ENCODE peak calls at places on chromosomes 4 and X, in four cellular contexts. R is left ventricle myocardium inferior, F is lung, X is cardiac muscle cell. J is an unnamed sample. For H3K36me3, the result is how much of the 10 kb centered on the place peaks cover.

GRCh38 chr4:102447413-102447812 is 53.7 kb upstream of the NFKB1 start:
- DNase-seq in R (no peak), F (no peak), X (no peak), J (no peak)

GRCh38 chrX:94830717-94831116 is 1156.7 kb downstream of the FAM133A start:
- DNase-seq in R (no peak), F (no peak), X (no peak), J (no peak)

GRCh38 chr4:48360966-48361470 is 19.7 kb downstream of the SLAIN2 start:
- DNase-seq in R (no peak), F (no peak), X (no peak), J (no peak)

GRCh38 chrX:51893931-51894696 is 691 bp downstream of the MAGED1 start:
- DNase-seq in R (no peak), F (no peak), X (peak), J (peak)

GRCh38 chr4:101222156-101222845 is 125.0 kb downstream of the PPP3CA start:
- DNase-seq in R (no peak), F (no peak), X (no peak), J (no peak)

GRCh38 chr4:26609868-26610267 is 26.0 kb downstream of the TBC1D19 start:
- DNase-seq in R (no peak), F (no peak), X (no peak), J (no peak)

GRCh38 chr4:29309050-29309449 is 1411.1 kb upstream of the PCDH7 start:
- DNase-seq in R (no peak), F (no peak), X (peak), J (no peak)

GRCh38 chr4:82988323-82988832 is 22.2 kb downstream of the LIN54 start:
- DNase-seq in R (no peak), F (no peak), X (no peak), J (no peak)

GRCh38 chr4:86895692-86896488 is 3.7 kb upstream of the C4orf36 start:
- DNase-seq in R (no peak), F (no peak), X (peak), J (no peak)

GRCh38 chr4:124907881-124908280 is 195.3 kb upstream of the ANKRD50 start:
- DNase-seq in R (no peak), F (no peak), X (peak), J (no peak)

GRCh38 chrX:84729809-84730208 is 227.6 kb upstream of the HDX start:
- DNase-seq in R (no peak), F (no peak), X (peak), J (no peak)

GRCh38 chr4:163273203-163273602 is 59.2 kb downstream of the NPY1R start:
- DNase-seq in R (no peak), F (no peak), X (no peak), J (no peak)

GRCh38 chr4:163264934-163265333 is 67.5 kb downstream of the NPY1R start:
- DNase-seq in R (no peak), F (no peak), X (no peak), J (no peak)

GRCh38 chr4:163271555-163272127 is 60.8 kb downstream of the NPY1R start:
- DNase-seq in R (no peak), F (peak), X (no peak), J (no peak)

GRCh38 chr4:163269874-163270273 is 62.5 kb downstream of the NPY1R start:
- DNase-seq in R (no peak), F (no peak), X (no peak), J (no peak)

DNA sequence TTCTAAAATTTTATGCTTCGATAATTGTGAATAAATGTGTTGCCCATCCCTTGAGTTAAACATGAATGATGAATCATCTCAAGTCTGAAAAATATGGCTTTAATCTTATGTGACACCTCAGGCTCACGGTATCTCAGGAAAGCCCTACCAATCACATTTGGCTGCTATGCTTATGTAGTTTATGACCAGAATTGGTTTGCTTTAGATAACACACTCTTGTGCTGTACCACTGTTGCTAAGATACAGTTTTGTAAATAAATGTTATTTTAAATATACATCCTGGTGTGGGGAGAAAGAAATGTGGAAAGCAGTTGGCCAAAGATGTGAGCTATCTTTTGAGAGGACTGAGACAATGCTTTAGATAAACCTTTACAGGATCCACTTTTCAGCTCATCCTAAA is 63.2 kb downstream of the NPY1R start:
- DNase-seq in R (no peak), F (no peak), X (no peak), J (no peak)
- H3K36me3 ChIP-seq in R (under half), F (under half), X (under half), J (under half)

GRCh38 chrX:102767287-102767686 is 46.7 kb downstream of the GPRASP3 start:
- DNase-seq in R (no peak), F (no peak), X (no peak), J (no peak)

GRCh38 chrX:102768984-102769761 is 48.6 kb downstream of the GPRASP3 start:
- DNase-seq in R (peak), F (peak), X (peak), J (peak)

GRCh38 chrX:102765794-102766193 is 45.3 kb downstream of the GPRASP3 start:
- DNase-seq in R (no peak), F (no peak), X (peak), J (no peak)

GRCh38 chrX:102765217-102765616 is 44.7 kb downstream of the GPRASP3 start:
- DNase-seq in R (no peak), F (no peak), X (peak), J (no peak)
- H3K27ac ChIP-seq in R (peak), F (no peak), X (no peak), J (no peak)

DNA sequence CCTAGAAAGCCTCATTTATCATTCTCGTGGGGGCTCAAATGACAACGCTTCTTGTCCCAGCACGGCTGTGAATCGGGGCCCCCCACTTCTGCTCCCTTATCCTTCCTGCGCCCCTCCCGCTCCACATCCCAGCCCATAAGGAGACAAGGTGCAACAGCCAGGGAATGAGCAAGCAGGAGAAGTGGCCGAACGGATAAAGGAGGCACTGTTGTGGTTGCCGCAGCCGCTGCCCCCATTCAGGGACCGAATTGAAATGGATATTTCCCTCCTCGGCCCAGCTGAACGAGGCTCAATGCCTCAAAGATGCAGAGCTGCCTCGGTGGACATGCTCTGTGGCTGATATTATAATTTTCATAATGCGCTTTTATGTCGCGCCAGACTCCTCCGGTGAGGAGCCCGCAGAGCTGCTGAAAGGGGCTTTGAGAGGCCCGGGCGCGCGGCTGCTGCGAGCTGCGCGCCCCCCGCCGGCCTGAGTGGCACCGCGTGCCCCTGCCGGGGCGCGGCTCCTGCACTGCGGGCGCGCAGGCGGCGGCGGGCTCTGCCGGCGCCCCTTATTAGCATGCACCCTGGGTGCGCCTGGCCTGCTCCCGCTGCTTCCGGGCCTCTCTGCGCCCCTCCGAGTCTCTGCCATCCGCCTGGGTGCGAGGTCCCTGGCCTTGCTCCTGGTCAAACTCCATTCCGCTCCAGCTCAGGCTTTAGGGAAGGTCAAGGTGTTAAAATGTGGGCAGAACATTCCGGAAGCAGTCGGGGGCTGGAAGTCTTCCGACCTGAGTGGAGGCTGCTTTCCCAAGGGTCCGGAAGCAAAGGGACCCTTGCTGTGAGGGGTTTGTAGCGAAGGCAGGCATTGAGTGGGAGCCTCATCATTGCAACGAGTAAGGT is 68.2 kb upstream of the TMEM33 start:
- DNase-seq in R (no peak), F (no peak), X (no peak), J (no peak)
- H3K36me3 ChIP-seq in R (under half), F (under half), X (under half), J (under half)

GRCh38 chrX:40224658-40225057 is 126.9 kb upstream of the BCOR start:
- DNase-seq in R (no peak), F (no peak), X (no peak), J (no peak)
- H3K27ac ChIP-seq in R (no peak), F (no peak), X (no peak), J (no peak)

GRCh38 chr4:1948892-1949436 is 59.8 kb downstream of the NELFA start:
- DNase-seq in R (no peak), F (no peak), X (no peak), J (no peak)

GRCh38 chr4:1952719-1953118 is 56.1 kb downstream of the NELFA start:
- DNase-seq in R (no peak), F (no peak), X (no peak), J (no peak)

GRCh38 chr4:1952046-1952700 is 56.6 kb downstream of the NELFA start:
- DNase-seq in R (no peak), F (no peak), X (no peak), J (no peak)

GRCh38 chr4:1948232-1948631 is 60.5 kb downstream of the NELFA start:
- DNase-seq in R (no peak), F (no peak), X (no peak), J (no peak)

DNA sequence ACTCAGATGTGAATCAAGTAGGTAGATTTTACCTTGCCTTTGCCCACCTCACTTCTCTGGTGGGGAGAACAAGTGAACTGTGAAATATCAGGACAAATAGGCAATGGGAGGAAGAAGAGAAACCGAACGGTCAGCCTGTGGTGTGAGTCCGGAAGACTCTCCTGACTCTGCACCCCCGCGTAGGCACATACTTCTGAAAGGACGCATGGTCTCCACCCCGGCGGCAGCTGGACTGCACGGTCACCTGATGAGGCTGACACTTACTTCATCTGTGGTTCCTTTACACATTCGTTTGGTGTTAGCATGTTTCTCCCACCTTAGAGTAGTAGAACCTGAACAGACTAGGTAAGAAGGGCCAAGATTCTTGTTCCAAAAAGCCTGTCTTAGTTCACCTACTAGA is 58.4 kb downstream of the NELFA start:
- DNase-seq in R (no peak), F (no peak), X (no peak), J (no peak)
- H3K36me3 ChIP-seq in R (under half), F (under half), X (under half), J (under half)

DNA sequence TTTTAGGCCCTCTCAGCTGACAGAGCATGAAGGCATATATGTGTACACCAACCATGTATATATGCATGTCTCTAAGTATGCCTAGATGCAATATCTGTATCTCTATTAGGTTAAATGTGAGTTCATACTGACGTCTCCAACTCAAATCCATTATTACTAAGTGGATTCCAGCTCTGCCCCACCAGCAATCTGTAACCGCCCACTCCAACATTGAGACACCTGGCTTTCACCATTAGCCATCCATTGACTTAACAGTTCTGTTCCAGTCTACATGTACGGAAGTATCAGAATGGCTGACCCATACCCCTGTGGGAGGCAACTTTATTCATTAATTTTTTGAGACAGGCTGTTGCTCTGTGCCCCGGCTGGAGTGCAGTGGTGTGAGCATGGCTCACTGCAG is 15.0 kb upstream of the SH3TC1 start:
- DNase-seq in R (no peak), F (no peak), X (no peak), J (no peak)
- H3K27ac ChIP-seq in R (peak), F (no peak), X (no peak), J (no peak)

GRCh38 chr4:185712350-185713024 is 99.5 kb downstream of the SORBS2 start:
- DNase-seq in R (no peak), F (no peak), X (no peak), J (no peak)

GRCh38 chr4:185711764-185712163 is 100.2 kb downstream of the SORBS2 start:
- DNase-seq in R (no peak), F (no peak), X (peak), J (no peak)

GRCh38 chr4:185710487-185710995 is 101.5 kb downstream of the SORBS2 start:
- DNase-seq in R (no peak), F (no peak), X (no peak), J (no peak)

GRCh38 chr4:185708348-185708747 is 103.6 kb downstream of the SORBS2 start:
- DNase-seq in R (no peak), F (no peak), X (peak), J (no peak)

GRCh38 chr4:185709802-185710486 is 102.0 kb downstream of the SORBS2 start:
- DNase-seq in R (no peak), F (no peak), X (peak), J (no peak)
- H3K36me3 ChIP-seq in R (under half), F (under half), X (under half), J (under half)

DNA sequence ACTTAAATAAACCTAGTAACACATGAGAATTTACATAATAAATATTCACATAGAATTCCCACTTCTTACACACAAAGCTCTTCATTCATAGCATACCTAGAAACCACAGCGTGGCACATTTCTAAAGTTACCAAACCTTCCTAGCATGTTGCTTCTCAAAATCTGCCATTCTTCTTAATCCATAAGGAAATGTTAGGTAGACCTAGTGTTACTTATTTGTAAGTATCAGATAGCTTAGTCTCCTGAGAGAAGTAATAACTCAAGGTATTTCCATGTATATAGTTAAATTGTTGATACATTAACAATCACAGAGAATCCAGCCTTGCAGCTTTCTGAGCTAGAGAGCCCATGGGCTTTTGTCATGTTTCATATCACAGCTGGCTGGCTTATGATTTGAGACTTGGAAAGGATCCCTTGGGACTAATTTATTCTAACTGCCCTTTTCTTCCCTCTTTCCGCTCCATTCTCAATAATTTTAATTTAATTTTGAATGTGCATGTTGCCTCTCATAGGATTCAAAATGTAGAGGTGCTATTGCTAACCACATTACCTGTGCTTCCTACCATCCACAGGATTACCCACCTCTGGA is 17.6 kb downstream of the SH3RF1 start:
- DNase-seq in R (no peak), F (no peak), X (no peak), J (no peak)
- H3K27ac ChIP-seq in R (peak), F (no peak), X (no peak), J (peak)